ENCODE peak calls at places on chromosomes 1 and 21, in eight cellular contexts. R is adrenal gland, F is right lobe of liver, W is sigmoid colon, E is esophagus squamous epithelium, X is breast epithelium, C is K562, J is prostate gland. Y is an unnamed sample.

GRCh38 chr1:42973304-42973703 is 14.6 kb upstream of the SLC2A1 start:
- DNase-seq in R (peak), F (no peak), W (no peak), E (no peak), X (no peak), C (no peak), J (no peak), Y (no peak)

GRCh38 chr1:157081717-157082116 is 17.9 kb downstream of the ETV3L start:
- DNase-seq in R (no peak), F (no peak), W (no peak), E (no peak), X (no peak), C (no peak), J (no peak), Y (no peak)

GRCh38 chr1:68230901-68231626 is 1.3 kb downstream of the WLS start:
- DNase-seq in R (peak), F (peak), W (peak), E (no peak), X (peak), C (no peak), J (peak), Y (peak)

GRCh38 chr1:86774305-86775304 is 70.2 kb downstream of the SH3GLB1 start:
- DNase-seq in R (peak), F (peak), W (peak), E (peak), X (no peak), C (peak), J (no peak), Y (peak)

GRCh38 chr1:33624991-33625870 is 152.8 kb downstream of the ZSCAN20 start:
- DNase-seq in R (no peak), F (no peak), W (no peak), E (no peak), X (no peak), C (peak), J (no peak), Y (peak)

GRCh38 chr1:18109058-18109755 is 1.6 kb downstream of the IGSF21 start:
- DNase-seq in R (no peak), F (no peak), W (no peak), E (no peak), X (no peak), C (no peak), J (peak), Y (no peak)

GRCh38 chr1:151416231-151416630 is 16.9 kb downstream of the PSMB4 start:
- DNase-seq in R (no peak), F (no peak), W (no peak), E (no peak), X (no peak), C (no peak), J (no peak), Y (no peak)

GRCh38 chr1:156420209-156421061 is 51.4 kb downstream of the RHBG start:
- DNase-seq in R (no peak), F (no peak), W (no peak), E (no peak), X (no peak), C (no peak), J (no peak), Y (no peak)

GRCh38 chr1:156075158-156075557 is 7.1 kb downstream of the MEX3A start:
- DNase-seq in R (no peak), F (no peak), W (no peak), E (no peak), X (no peak), C (no peak), J (no peak), Y (no peak)

GRCh38 chr1:228416217-228416971 is at the start of gene TRIM17:
- DNase-seq in R (no peak), F (no peak), W (no peak), E (no peak), X (no peak), C (no peak), J (no peak), Y (no peak)

GRCh38 chr1:41882068-41882477 is 36.6 kb downstream of the HIVEP3 start:
- DNase-seq in R (no peak), F (no peak), W (no peak), E (no peak), X (no peak), C (peak), J (peak), Y (no peak)

GRCh38 chr1:116748272-116748671 is 6.0 kb upstream of the CD2 start:
- DNase-seq in R (no peak), F (no peak), W (no peak), E (no peak), X (no peak), C (no peak), J (no peak), Y (no peak)

GRCh38 chr1:214384373-214385079 is 103.6 kb downstream of the SMYD2 start:
- DNase-seq in R (no peak), F (no peak), W (no peak), E (no peak), X (no peak), C (no peak), J (no peak), Y (no peak)

GRCh38 chr1:13593511-13594131 is 10.0 kb downstream of the PDPN start:
- DNase-seq in R (peak), F (no peak), W (peak), E (no peak), X (no peak), C (no peak), J (no peak), Y (no peak)

GRCh38 chr1:236501093-236501492 is 22.7 kb upstream of the LGALS8 start:
- DNase-seq in R (no peak), F (no peak), W (no peak), E (no peak), X (no peak), C (no peak), J (no peak), Y (no peak)

GRCh38 chr1:199279107-199279506 is 640.3 kb downstream of the PTPRC start:
- DNase-seq in R (no peak), F (no peak), W (no peak), E (no peak), X (no peak), C (no peak), J (no peak), Y (no peak)

GRCh38 chr1:44941424-44942324 is 44.7 kb downstream of the EIF2B3 start:
- DNase-seq in R (no peak), F (no peak), W (no peak), E (no peak), X (no peak), C (no peak), J (no peak), Y (no peak)

GRCh38 chr1:12121212-12122000 is 45.4 kb upstream of the TNFRSF1B start:
- DNase-seq in R (no peak), F (no peak), W (no peak), E (no peak), X (no peak), C (no peak), J (no peak), Y (no peak)

GRCh38 chr1:218816999-218817398 is 356.7 kb upstream of the LYPLAL1 start:
- DNase-seq in R (no peak), F (no peak), W (no peak), E (no peak), X (no peak), C (no peak), J (no peak), Y (no peak)

GRCh38 chr21:46295996-46296752 is 10.0 kb downstream of the YBEY start:
- DNase-seq in R (peak), F (peak), W (peak), E (no peak), X (peak), C (peak), J (no peak), Y (no peak)

GRCh38 chr1:229156819-229157218 is 114.1 kb upstream of the RAB4A start:
- DNase-seq in R (no peak), F (no peak), W (peak), E (no peak), X (no peak), C (peak), J (peak), Y (no peak)

GRCh38 chr1:113057006-113057405 is 16.0 kb upstream of the LRIG2 start:
- DNase-seq in R (no peak), F (no peak), W (no peak), E (no peak), X (no peak), C (no peak), J (peak), Y (no peak)

GRCh38 chr21:33028759-33029511 is 3.2 kb downstream of the OLIG2 start:
- DNase-seq in R (no peak), F (no peak), W (peak), E (no peak), X (no peak), C (no peak), J (no peak), Y (no peak)

GRCh38 chr21:41583274-41583790 is 75.4 kb upstream of the TMPRSS2 start:
- DNase-seq in R (no peak), F (peak), W (no peak), E (no peak), X (peak), C (no peak), J (peak), Y (no peak)

GRCh38 chr1:198656500-198656932 is 17.7 kb downstream of the PTPRC start:
- DNase-seq in R (peak), F (no peak), W (peak), E (no peak), X (no peak), C (peak), J (peak), Y (no peak)

GRCh38 chr21:34243562-34243961 is 120.2 kb upstream of the KCNE2 start:
- DNase-seq in R (peak), F (no peak), W (no peak), E (no peak), X (no peak), C (peak), J (no peak), Y (peak)

GRCh38 chr1:235098547-235098946 is 30.1 kb downstream of the TOMM20 start:
- DNase-seq in R (no peak), F (no peak), W (no peak), E (no peak), X (no peak), C (no peak), J (no peak), Y (no peak)

GRCh38 chr1:150528196-150528595 is 12.6 kb downstream of the FALEC start:
- DNase-seq in R (no peak), F (no peak), W (no peak), E (no peak), X (no peak), C (no peak), J (no peak), Y (no peak)

GRCh38 chr1:248886237-248886895 is 19.7 kb upstream of the PGBD2 start:
- DNase-seq in R (no peak), F (no peak), W (no peak), E (no peak), X (no peak), C (no peak), J (no peak), Y (no peak)

GRCh38 chr1:17596186-17596585 is 56.7 kb downstream of the ARHGEF10L start:
- DNase-seq in R (no peak), F (no peak), W (no peak), E (no peak), X (no peak), C (no peak), J (no peak), Y (no peak)

GRCh38 chr1:55959136-55959548 is 620.2 kb downstream of the PLPP3 start:
- DNase-seq in R (no peak), F (no peak), W (no peak), E (no peak), X (no peak), C (no peak), J (no peak), Y (no peak)

GRCh38 chr1:78687315-78687714 is 37.7 kb downstream of the IFI44 start:
- DNase-seq in R (no peak), F (no peak), W (no peak), E (no peak), X (no peak), C (no peak), J (no peak), Y (no peak)

GRCh38 chr1:56816264-56816663 is 2.9 kb downstream of the FYB2 start:
- DNase-seq in R (no peak), F (no peak), W (no peak), E (no peak), X (no peak), C (no peak), J (no peak), Y (no peak)

DNA sequence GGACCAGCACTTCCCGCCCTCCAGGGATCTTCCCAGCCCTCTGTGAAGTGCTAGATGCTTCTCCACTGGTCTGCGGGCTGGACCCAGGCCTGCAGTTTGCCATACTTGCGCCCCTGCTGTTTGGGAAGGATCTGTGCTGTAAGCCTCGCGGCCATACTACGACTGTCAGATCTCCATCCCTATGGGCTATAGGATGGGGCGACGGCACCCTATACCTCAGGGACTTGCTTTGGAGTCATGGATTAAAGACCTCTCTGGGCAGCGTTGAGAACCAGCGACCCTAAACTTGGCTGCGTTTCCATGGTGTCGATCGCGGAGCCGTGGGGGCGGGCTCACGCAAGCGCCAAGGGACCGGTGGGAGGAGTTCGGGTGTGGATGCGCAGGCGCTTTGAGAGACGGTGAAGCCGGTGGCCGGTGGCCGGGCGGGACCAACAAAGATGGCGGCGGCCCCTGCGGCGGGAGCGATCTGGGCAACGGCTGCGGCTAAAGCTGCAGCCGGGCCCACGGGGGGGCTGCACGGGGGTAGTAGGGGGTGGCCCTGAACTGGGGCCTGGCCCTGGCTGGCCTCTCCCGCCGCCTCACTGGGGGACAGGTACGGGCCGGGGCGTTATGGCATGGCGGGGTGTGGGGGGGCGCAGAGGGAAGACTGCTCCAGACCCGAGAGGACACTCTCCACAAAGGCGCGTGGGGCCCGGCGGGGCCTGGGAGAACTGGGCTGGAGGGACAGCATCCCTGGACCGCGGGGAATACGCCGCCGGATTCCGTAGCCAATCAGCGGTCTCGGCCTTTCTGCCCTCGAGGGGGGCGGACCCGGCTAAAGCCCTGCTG is at the start of gene USP21:
- DNase-seq in R (peak), F (peak), W (peak), E (peak), X (peak), C (peak), J (peak), Y (peak)
- TF ChIP-seq POLR2A in R (peak), F (peak), W (peak), E (peak), X (peak), C (peak), J (peak), Y (peak)

GRCh38 chr1:154944422-154945159 is 8.1 kb upstream of the PMVK start:
- DNase-seq in R (no peak), F (peak), W (no peak), E (no peak), X (no peak), C (no peak), J (no peak), Y (no peak)
- TF ChIP-seq POLR2A in R (no peak), F (no peak), W (no peak), E (no peak), X (no peak), C (no peak), J (no peak), Y (no peak)

DNA sequence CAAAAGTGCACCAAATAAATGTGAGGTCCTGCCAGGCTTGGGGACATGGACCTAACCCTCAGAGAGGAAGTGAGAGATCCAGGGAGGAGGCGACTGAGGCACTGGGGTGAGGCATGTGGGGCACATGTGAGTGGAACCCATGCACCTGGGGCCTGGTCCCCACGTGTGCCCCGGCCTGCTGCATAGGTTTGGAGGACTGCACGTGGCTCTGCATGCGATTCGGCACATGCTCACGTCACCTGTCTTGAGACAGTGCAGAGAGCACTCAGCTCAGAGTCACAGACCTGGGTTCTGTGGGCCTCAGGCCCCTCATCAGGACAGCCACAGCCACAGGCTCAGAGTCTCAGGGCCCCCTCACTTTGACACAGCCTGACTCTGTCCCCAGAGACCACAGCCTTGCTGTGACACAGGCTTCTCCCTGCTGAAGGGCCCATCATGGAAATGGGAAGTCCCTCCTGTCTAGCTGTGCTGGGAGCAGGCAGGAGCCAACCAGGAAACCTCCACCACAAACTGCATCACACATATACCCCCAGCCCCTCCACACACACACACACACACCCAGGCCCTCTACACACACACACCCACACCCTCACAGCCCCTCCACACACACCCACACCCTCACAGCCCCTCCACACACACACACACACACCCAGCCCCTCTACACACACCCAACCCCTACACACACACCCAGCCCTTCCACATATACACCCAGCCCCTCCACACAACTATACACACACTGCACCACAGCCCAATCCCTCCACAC is 48.2 kb downstream of the SLC9A1 start:
- DNase-seq in R (no peak), F (no peak), W (no peak), E (no peak), X (no peak), C (no peak), J (no peak), Y (no peak)
- TF ChIP-seq POLR2A in R (no peak), F (no peak), W (no peak), E (no peak), X (no peak), C (no peak), J (no peak), Y (no peak)

GRCh38 chr1:74083128-74083527 is 114.8 kb downstream of the LRRIQ3 start:
- DNase-seq in R (no peak), F (no peak), W (no peak), E (no peak), X (no peak), C (no peak), J (no peak), Y (no peak)
- TF ChIP-seq POLR2A in R (no peak), F (no peak), W (no peak), E (no peak), X (no peak), C (no peak), J (no peak), Y (no peak)

GRCh38 chr1:24139846-24140425 is 3.0 kb downstream of the IL22RA1 start:
- DNase-seq in R (no peak), F (no peak), W (no peak), E (no peak), X (no peak), C (no peak), J (no peak), Y (no peak)

GRCh38 chr1:24139159-24139489 is 3.8 kb downstream of the IL22RA1 start:
- DNase-seq in R (no peak), F (no peak), W (no peak), E (no peak), X (no peak), C (no peak), J (no peak), Y (no peak)

GRCh38 chr1:24140741-24141181 is 2.2 kb downstream of the IL22RA1 start:
- DNase-seq in R (no peak), F (no peak), W (no peak), E (no peak), X (no peak), C (no peak), J (no peak), Y (no peak)

GRCh38 chr1:24141311-24141997 is 1.5 kb downstream of the IL22RA1 start:
- DNase-seq in R (no peak), F (no peak), W (no peak), E (no peak), X (no peak), C (no peak), J (no peak), Y (no peak)

DNA sequence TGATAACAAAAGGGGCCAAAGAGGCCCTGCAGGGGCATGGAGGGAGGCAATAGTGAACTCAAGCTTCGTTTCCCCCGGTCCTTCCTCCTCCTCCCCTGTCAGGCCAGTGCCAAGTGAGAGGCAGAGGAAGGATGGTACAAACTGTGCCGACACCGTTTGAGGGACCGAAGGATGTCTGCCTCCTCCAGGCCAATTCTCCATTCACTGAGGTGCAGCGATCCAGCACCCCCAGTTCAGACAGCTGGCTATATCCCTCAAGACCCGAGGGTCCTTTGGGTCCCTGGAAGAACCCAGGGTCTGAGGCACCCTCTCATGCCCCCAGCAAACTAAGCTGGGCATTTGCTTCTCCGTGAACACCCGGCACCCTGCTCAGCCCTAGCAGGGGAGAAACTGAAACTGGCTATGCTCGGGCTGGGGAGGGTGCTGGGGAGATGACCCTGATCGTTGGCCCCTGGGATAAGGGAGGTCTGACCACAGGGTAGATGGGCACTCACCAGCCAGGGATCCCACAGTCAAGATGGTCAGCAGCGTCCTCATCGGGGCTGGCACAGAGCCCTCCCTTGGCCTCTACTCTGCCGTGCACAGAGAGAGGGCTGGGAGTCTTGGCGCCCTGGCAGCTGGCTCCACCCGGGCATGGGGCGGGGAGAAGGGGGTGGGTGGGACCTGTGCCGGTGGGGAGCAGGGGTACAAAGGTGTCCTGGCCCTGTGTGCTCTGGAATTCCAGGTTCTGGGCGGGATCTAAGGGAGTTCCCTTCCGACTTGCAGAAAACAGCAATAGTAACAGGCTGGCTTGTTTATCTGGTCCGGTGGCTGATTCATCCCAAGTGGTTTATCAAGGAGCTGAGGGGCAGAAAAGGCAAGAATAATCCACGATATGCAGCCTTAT is at the start of gene IL22RA1:
- DNase-seq in R (peak), F (peak), W (peak), E (no peak), X (no peak), C (no peak), J (peak), Y (peak)
- TF ChIP-seq POLR2A in R (no peak), F (no peak), W (peak), E (no peak), X (no peak), C (no peak), J (no peak), Y (peak)

GRCh38 chr21:36385233-36385908 is at the start of gene CHAF1B:
- DNase-seq in R (peak), F (peak), W (peak), E (no peak), X (peak), C (peak), J (peak), Y (peak)
- TF ChIP-seq POLR2A in R (peak), F (peak), W (no peak), E (peak), X (peak), C (peak), J (peak), Y (peak)

GRCh38 chr1:85544689-85545203 is 35.8 kb upstream of the CCN1 start:
- DNase-seq in R (no peak), F (peak), W (no peak), E (no peak), X (no peak), C (no peak), J (peak), Y (no peak)
- TF ChIP-seq POLR2A in R (no peak), F (no peak), W (no peak), E (no peak), X (no peak), C (no peak), J (no peak), Y (no peak)